ENCODE peak calls at places on chromosomes 5 and 9, in ten cellular contexts. One of them, this sample, is unnamed.

GRCh38 chr5:150671509-150672236 is 10.6 kb downstream of the MYOZ3 start:
- DNase-seq in iPS-NIHi11: peak; percentile 77
- DNase-seq in left colon: no peak
- DNase-seq in HEK293T: no peak
- DNase-seq in RWPE1: no peak
- DNase-seq in AG08395: no peak
- DNase-seq in T-helper 17 cell: no peak
- DNase-seq in ascending aorta: no peak
- DNase-seq in HS-5: no peak
- DNase-seq in mesenteric fat pad: no peak
- DNase-seq in this sample: no peak

GRCh38 chr5:179297486-179298180 is 47.6 kb downstream of the ADAMTS2 start:
- DNase-seq in iPS-NIHi11: no peak
- DNase-seq in left colon: no peak
- DNase-seq in HEK293T: no peak
- DNase-seq in RWPE1: no peak
- DNase-seq in AG08395: no peak
- DNase-seq in T-helper 17 cell: no peak
- DNase-seq in ascending aorta: no peak
- DNase-seq in HS-5: no peak
- DNase-seq in mesenteric fat pad: no peak
- DNase-seq in this sample: no peak

GRCh38 chr9:2870340-2870739 is 26.4 kb upstream of the PUM3 start:
- DNase-seq in iPS-NIHi11: no peak
- DNase-seq in left colon: no peak
- DNase-seq in HEK293T: no peak
- DNase-seq in RWPE1: no peak
- DNase-seq in AG08395: no peak
- DNase-seq in T-helper 17 cell: no peak
- DNase-seq in ascending aorta: no peak
- DNase-seq in HS-5: no peak
- DNase-seq in mesenteric fat pad: no peak
- DNase-seq in this sample: no peak

GRCh38 chr5:146541956-146542849 is 26.2 kb upstream of the GPR151 start:
- DNase-seq in iPS-NIHi11: peak; percentile 85
- DNase-seq in left colon: peak; percentile 46
- DNase-seq in HEK293T: peak; percentile 73
- DNase-seq in RWPE1: peak; percentile 82
- DNase-seq in AG08395: peak; percentile 64
- DNase-seq in T-helper 17 cell: peak; percentile 40
- DNase-seq in ascending aorta: no peak
- DNase-seq in HS-5: no peak
- DNase-seq in mesenteric fat pad: no peak
- DNase-seq in this sample: peak; percentile 45

GRCh38 chr5:122323132-122323548 is 11.1 kb downstream of the SNCAIP start:
- DNase-seq in iPS-NIHi11: no peak
- DNase-seq in left colon: no peak
- DNase-seq in HEK293T: no peak
- DNase-seq in RWPE1: no peak
- DNase-seq in AG08395: no peak
- DNase-seq in T-helper 17 cell: no peak
- DNase-seq in ascending aorta: no peak
- DNase-seq in HS-5: no peak
- DNase-seq in mesenteric fat pad: no peak
- DNase-seq in this sample: no peak

GRCh38 chr5:98041661-98042060 is 731.8 kb upstream of the RGMB start:
- DNase-seq in iPS-NIHi11: no peak
- DNase-seq in left colon: no peak
- DNase-seq in HEK293T: no peak
- DNase-seq in RWPE1: no peak
- DNase-seq in AG08395: no peak
- DNase-seq in T-helper 17 cell: no peak
- DNase-seq in ascending aorta: no peak
- DNase-seq in HS-5: no peak
- DNase-seq in mesenteric fat pad: no peak
- DNase-seq in this sample: no peak

GRCh38 chr5:144072518-144072927 is 97.9 kb downstream of the YIPF5 start:
- DNase-seq in iPS-NIHi11: no peak
- DNase-seq in left colon: no peak
- DNase-seq in HEK293T: no peak
- DNase-seq in RWPE1: peak; percentile 80
- DNase-seq in AG08395: peak; percentile 61
- DNase-seq in T-helper 17 cell: no peak
- DNase-seq in ascending aorta: no peak
- DNase-seq in HS-5: peak; percentile 92
- DNase-seq in mesenteric fat pad: no peak
- DNase-seq in this sample: no peak

GRCh38 chr9:92770005-92770995 is 5.7 kb upstream of the BICD2 start:
- DNase-seq in iPS-NIHi11: peak; percentile 40
- DNase-seq in left colon: no peak
- DNase-seq in HEK293T: no peak
- DNase-seq in RWPE1: peak; percentile 67
- DNase-seq in AG08395: no peak
- DNase-seq in T-helper 17 cell: no peak
- DNase-seq in ascending aorta: no peak
- DNase-seq in HS-5: no peak
- DNase-seq in mesenteric fat pad: no peak
- DNase-seq in this sample: no peak

GRCh38 chr5:179124853-179125788 is 64.9 kb downstream of the ZNF354C start:
- DNase-seq in iPS-NIHi11: no peak
- DNase-seq in left colon: peak; percentile 10
- DNase-seq in HEK293T: no peak
- DNase-seq in RWPE1: no peak
- DNase-seq in AG08395: no peak
- DNase-seq in T-helper 17 cell: no peak
- DNase-seq in ascending aorta: no peak
- DNase-seq in HS-5: no peak
- DNase-seq in mesenteric fat pad: peak; percentile 75
- DNase-seq in this sample: no peak

This sample was measured in activated T-helper 1 cell treated with Interleukin-2 at 50 U/mL for 16 hours.